ENCODE peak calls at places on chromosomes 16 and 17, in nine cellular contexts. E, V, N, B, D, A, I, H and T are unnamed samples. For H3K9me3, the result is how much of the 10 kb centered on the place peaks cover.

GRCh38 chr16:81405702-81406113 is 38.9 kb upstream of the CMIP start:
- DNase-seq in A (no peak), N (peak), B (peak), H (no peak), V (peak), I (no peak), E (no peak), D (peak), T (no peak)

GRCh38 chr17:21268596-21269188 is 15.5 kb upstream of the NATD1 start:
- DNase-seq in I (no peak), H (no peak), D (no peak), A (no peak), V (no peak), B (no peak), E (no peak), N (no peak), T (no peak)

GRCh38 chr17:30002088-30002487 is 60.7 kb downstream of the EFCAB5 start:
- DNase-seq in A (no peak), H (no peak), N (no peak), V (no peak), I (no peak), B (no peak), D (no peak), E (no peak), T (no peak)

GRCh38 chr17:78763561-78763960 is 18.5 kb downstream of the CYTH1 start:
- DNase-seq in A (no peak), I (no peak), B (no peak), V (no peak), E (no peak), D (no peak), N (no peak), H (no peak), T (no peak)

GRCh38 chr16:16092925-16093624 is 130.2 kb downstream of the ABCC6 start:
- DNase-seq in H (peak), D (no peak), A (no peak), I (no peak), V (peak), B (no peak), N (peak), E (no peak), T (no peak)

GRCh38 chr16:83143788-83144187 is 517.0 kb downstream of the CDH13 start:
- DNase-seq in D (no peak), I (no peak), E (peak), A (no peak), B (no peak), H (no peak), N (peak), V (no peak), T (peak)

GRCh38 chr17:2982854-2983636 is 80.4 kb downstream of the OR1D5 start:
- DNase-seq in E (no peak), B (no peak), N (peak), A (peak), H (peak), I (no peak), V (peak), D (peak), T (peak)

GRCh38 chr16:56931253-56931768 is 631 bp upstream of the HERPUD1 start:
- DNase-seq in I (no peak), B (no peak), D (no peak), H (no peak), V (peak), N (no peak), A (peak), E (peak), T (peak)

GRCh38 chr17:72987166-72987565 is 105.3 kb downstream of the SLC39A11 start:
- DNase-seq in V (no peak), B (no peak), A (no peak), N (no peak), D (no peak), I (no peak), E (no peak), H (no peak), T (no peak)

GRCh38 chr17:41212524-41213169 is 13.8 kb upstream of the KRTAP9-2 start:
- DNase-seq in B (no peak), I (no peak), E (no peak), A (peak), N (no peak), V (no peak), H (no peak), D (peak), T (peak)

GRCh38 chr17:63126607-63127006 is 160.6 kb downstream of the TANC2 start:
- DNase-seq in I (no peak), N (no peak), V (no peak), A (no peak), E (no peak), B (no peak), D (no peak), H (no peak), T (no peak)

GRCh38 chr17:70829876-70830275 is 660.5 kb downstream of the KCNJ2 start:
- DNase-seq in A (no peak), V (no peak), N (no peak), B (no peak), H (no peak), E (no peak), D (no peak), I (no peak), T (no peak)

GRCh38 chr16:85686912-85687591 is 1.7 kb downstream of the GINS2 start:
- DNase-seq in A (no peak), V (no peak), D (no peak), H (no peak), B (peak), E (no peak), N (no peak), I (no peak), T (no peak)

GRCh38 chr16:82824408-82824807 is 197.6 kb downstream of the CDH13 start:
- DNase-seq in I (no peak), V (no peak), B (no peak), N (no peak), E (no peak), A (no peak), D (peak), H (no peak), T (peak)

GRCh38 chr17:81923302-81924260 is 4.0 kb downstream of the MAFG start:
- DNase-seq in H (no peak), A (peak), V (no peak), I (no peak), E (peak), B (peak), D (peak), N (peak), T (no peak)

GRCh38 chr16:20243731-20244281 is 83.5 kb downstream of the GP2 start:
- DNase-seq in V (no peak), N (no peak), I (no peak), H (no peak), B (no peak), E (no peak), D (no peak), A (no peak), T (no peak)

GRCh38 chr17:45160505-45161287 is 979 bp upstream of the HEXIM2 start:
- DNase-seq in V (peak), E (peak), D (peak), A (peak), N (peak), B (peak), H (peak), I (peak), T (peak)

GRCh38 chr17:17676752-17677151 is 4.5 kb upstream of the RAI1 start:
- DNase-seq in A (peak), H (no peak), D (no peak), V (no peak), E (no peak), B (no peak), N (no peak), I (no peak), T (peak)

GRCh38 chr17:42251115-42251514 is 25.1 kb downstream of the STAT5B start:
- DNase-seq in A (no peak), H (no peak), E (no peak), I (no peak), V (no peak), B (peak), D (peak), N (peak), T (no peak)

GRCh38 chr16:70250748-70251650 is 741 bp downstream of the EXOSC6 start:
- DNase-seq in I (peak), N (peak), E (peak), A (peak), H (no peak), B (no peak), D (peak), V (no peak), T (no peak)

GRCh38 chr17:57130708-57131461 is 45.8 kb downstream of the AKAP1 start:
- DNase-seq in B (peak), I (peak), A (peak), H (peak), E (peak), V (peak), N (peak), D (peak), T (peak)

GRCh38 chr17:15947331-15947730 is 2.4 kb downstream of the ADORA2B start:
- DNase-seq in N (peak), D (no peak), H (no peak), B (no peak), I (no peak), V (no peak), E (no peak), A (no peak), T (no peak)

GRCh38 chr17:79595471-79595870 is 15.4 kb downstream of the RBFOX3 start:
- DNase-seq in E (no peak), V (no peak), D (no peak), H (no peak), B (no peak), A (no peak), I (no peak), N (no peak), T (no peak)

GRCh38 chr17:6072157-6072556 is 2.0 kb downstream of the WSCD1 start:
- DNase-seq in A (no peak), E (no peak), I (no peak), N (peak), D (no peak), H (no peak), V (no peak), B (no peak), T (no peak)

GRCh38 chr16:22614271-22614947 is 103.7 kb downstream of the NPIPB5 start:
- DNase-seq in H (no peak), I (no peak), A (no peak), N (no peak), E (no peak), V (peak), B (no peak), D (peak), T (no peak)

GRCh38 chr16:55508941-55509920 is at the start of gene LPCAT2:
- DNase-seq in I (no peak), E (peak), H (peak), D (peak), N (peak), V (peak), B (peak), A (peak), T (peak)

GRCh38 chr16:66549284-66550131 is at the start of gene TK2:
- DNase-seq in H (peak), N (peak), V (peak), I (peak), D (no peak), A (peak), B (peak), E (peak), T (peak)

GRCh38 chr17:62869885-62870580 is 61.9 kb upstream of the MARCHF10 start:
- DNase-seq in E (peak), I (no peak), B (no peak), A (no peak), V (no peak), N (peak), D (peak), H (no peak), T (peak)

GRCh38 chr17:43601280-43602050 is 55.3 kb upstream of the ETV4 start:
- DNase-seq in D (no peak), I (no peak), B (no peak), A (peak), H (peak), E (no peak), V (peak), N (peak), T (peak)

GRCh38 chr16:16062023-16062932 is 112.9 kb downstream of the ABCC1 start:
- DNase-seq in H (no peak), I (peak), B (no peak), V (no peak), E (peak), N (peak), A (no peak), D (no peak), T (no peak)

GRCh38 chr17:76868669-76869208 is 535 bp downstream of the MGAT5B start:
- DNase-seq in N (no peak), A (no peak), B (peak), I (peak), D (peak), V (no peak), H (no peak), E (peak), T (no peak)
- H3K27ac ChIP-seq in N (no peak), A (no peak), B (no peak), I (no peak), D (peak), V (no peak), H (no peak), E (no peak), T (no peak)

GRCh38 chr17:22695228-22695619 is 1002.9 kb downstream of the KCNJ18 start:
- DNase-seq in I (no peak), E (no peak), A (no peak), H (no peak), V (no peak), D (no peak), B (peak), N (no peak), T (peak)
- H3K9me3 ChIP-seq in I (under half), E (under half), A (under half), H (under half), V (under half), D (under half), B (under half), N (under half), T (under half)

GRCh38 chr16:13014516-13014915 is 113.1 kb downstream of the SHISA9 start:
- DNase-seq in B (no peak), D (no peak), I (no peak), N (no peak), H (no peak), V (no peak), A (no peak), E (peak), T (no peak)
- H3K27ac ChIP-seq in B (no peak), D (no peak), I (no peak), N (no peak), H (no peak), V (no peak), A (no peak), E (peak), T (no peak)

GRCh38 chr17:27283057-27283456 is 10.9 kb upstream of the WSB1 start:
- DNase-seq in I (no peak), D (no peak), H (no peak), E (no peak), N (no peak), V (no peak), A (no peak), B (no peak), T (no peak)
- H3K9me3 ChIP-seq in I (under half), D (under half), H (under half), E (under half), N (under half), V (under half), A (under half), B (under half), T (under half)